ENCODE peak calls at places on chromosome 7, in five cellular contexts. U, C, V, S and Z are unnamed samples.

GRCh38 chr7:51591223-51591622 is 274.6 kb upstream of the COBL start:
- DNase-seq in U (no peak), C (no peak), V (peak), S (no peak), Z (no peak)

GRCh38 chr7:2034291-2035201 is 198.2 kb downstream of the MAD1L1 start:
- DNase-seq in U (no peak), C (no peak), V (peak), S (no peak), Z (no peak)

GRCh38 chr7:150432915-150433892 is 17.2 kb upstream of the GIMAP8 start:
- DNase-seq in U (no peak), C (peak), V (no peak), S (peak), Z (no peak)

GRCh38 chr7:29013062-29013461 is 54.9 kb upstream of the TRIL start:
- DNase-seq in U (no peak), C (no peak), V (no peak), S (no peak), Z (no peak)

GRCh38 chr7:140358771-140359095 is 39.6 kb downstream of the SLC37A3 start:
- DNase-seq in U (no peak), C (no peak), V (no peak), S (no peak), Z (no peak)

GRCh38 chr7:114086491-114086905 is 167.7 kb upstream of the PPP1R3A start:
- DNase-seq in U (no peak), C (no peak), V (no peak), S (no peak), Z (no peak)

GRCh38 chr7:90626011-90626410 is 29.9 kb downstream of the CDK14 start:
- DNase-seq in U (no peak), C (no peak), V (no peak), S (no peak), Z (no peak)

GRCh38 chr7:128755075-128755474 is 15.9 kb downstream of the CALU start:
- DNase-seq in U (no peak), C (no peak), V (no peak), S (no peak), Z (no peak)

GRCh38 chr7:3087243-3087642 is 43.6 kb upstream of the CARD11 start:
- DNase-seq in U (no peak), C (no peak), V (no peak), S (no peak), Z (no peak)

GRCh38 chr7:135744938-135745701 is 3.5 kb downstream of the FAM180A start:
- DNase-seq in U (no peak), C (no peak), V (no peak), S (no peak), Z (no peak)

DNA sequence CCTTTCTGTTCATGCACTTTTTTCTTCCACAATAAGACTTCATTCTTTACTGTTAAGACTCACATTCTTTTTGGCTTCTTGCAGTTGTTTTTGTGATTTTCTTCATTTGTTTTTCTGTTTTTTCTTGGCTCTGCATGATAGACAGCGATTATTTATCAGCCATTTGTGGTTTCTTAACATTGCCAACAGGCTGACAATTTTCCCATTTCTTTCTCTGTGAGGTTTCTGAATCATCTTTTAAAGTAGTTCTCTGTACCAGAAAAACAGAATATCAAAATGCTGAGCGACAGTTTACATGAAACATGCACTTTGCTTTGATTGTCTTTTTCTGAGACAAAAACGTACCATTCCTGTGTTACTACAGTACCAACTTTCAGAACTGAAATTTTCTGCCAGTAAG is 334.2 kb upstream of the MAGI2 start:
- DNase-seq in U (no peak), C (no peak), V (no peak), S (no peak), Z (no peak)
- TF ChIP-seq TAF1 in U (no peak), C (no peak), V (no peak), S (no peak), Z (no peak)

GRCh38 chr7:23337374-23337773 is 38.2 kb downstream of the MALSU1 start:
- DNase-seq in U (no peak), C (no peak), V (no peak), S (no peak), Z (no peak)
- TF ChIP-seq POLR2AphosphoS5 in U (no peak), C (no peak), V (no peak), S (no peak), Z (no peak)

GRCh38 chr7:46533946-46534345 is 612.9 kb upstream of the IGFBP3 start:
- DNase-seq in U (no peak), C (no peak), V (no peak), S (no peak), Z (no peak)

GRCh38 chr7:46530081-46530480 is 609.0 kb upstream of the IGFBP3 start:
- DNase-seq in U (no peak), C (no peak), V (no peak), S (no peak), Z (no peak)

GRCh38 chr7:46527360-46527759 is 606.3 kb upstream of the IGFBP3 start:
- DNase-seq in U (no peak), C (no peak), V (no peak), S (no peak), Z (no peak)

GRCh38 chr7:46534593-46535271 is 613.7 kb upstream of the IGFBP3 start:
- DNase-seq in U (no peak), C (no peak), V (no peak), S (no peak), Z (no peak)

DNA sequence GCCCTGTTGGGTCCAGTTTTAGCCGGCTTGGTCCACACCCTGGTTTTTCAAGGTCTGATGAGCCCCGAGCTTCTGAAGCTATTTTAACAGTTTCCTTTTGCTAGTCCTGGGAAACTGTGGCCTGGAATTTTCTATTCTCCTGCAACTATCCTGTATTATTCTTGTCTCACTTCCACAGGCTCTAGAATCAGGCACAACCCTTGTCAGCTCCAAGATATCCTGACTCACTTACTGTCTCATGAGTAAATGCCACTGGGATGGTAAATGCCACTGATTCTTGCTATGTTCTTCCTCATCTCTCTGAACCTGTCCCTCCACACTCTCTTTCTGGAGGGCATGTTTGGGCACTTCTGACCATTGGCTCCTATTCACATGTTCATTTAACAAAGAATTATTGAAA is 611.5 kb upstream of the IGFBP3 start:
- DNase-seq in U (no peak), C (no peak), V (no peak), S (no peak), Z (no peak)
- TF ChIP-seq TAF1 in U (no peak), C (no peak), V (no peak), S (no peak), Z (no peak)

DNA sequence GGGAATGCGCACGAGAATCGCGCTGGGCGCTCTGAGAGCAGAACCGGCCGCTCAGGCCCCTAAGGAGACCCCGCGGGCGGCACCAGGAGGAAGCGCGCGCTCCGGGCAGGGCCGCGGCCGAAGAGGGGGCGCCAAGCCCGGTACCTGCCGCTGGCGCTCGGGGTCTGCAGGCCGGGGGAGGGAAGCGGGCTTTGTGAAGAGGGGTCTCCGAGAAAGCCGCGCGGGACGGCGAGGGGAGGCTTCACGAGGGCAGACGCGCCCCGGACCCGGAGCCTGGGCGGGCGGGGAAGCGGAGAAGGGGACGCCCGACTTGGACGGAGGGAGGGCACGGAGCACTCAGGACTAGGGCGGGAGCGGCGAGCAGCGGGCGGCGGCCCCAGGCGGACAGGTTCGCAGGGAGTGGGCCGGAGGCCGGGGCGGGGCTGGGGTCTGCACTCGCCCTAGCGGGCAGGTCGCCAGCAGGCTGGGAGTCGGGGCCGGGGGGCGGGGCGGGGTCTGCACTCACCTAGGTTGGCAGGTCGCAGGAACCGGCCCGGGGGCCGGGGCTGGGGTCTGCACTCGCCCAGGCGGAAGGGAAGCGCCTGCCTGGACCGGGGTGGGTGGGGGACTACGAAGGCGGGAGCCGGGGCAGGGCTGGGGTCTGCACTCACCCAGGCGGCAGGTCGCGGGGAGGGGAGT is 827 bp downstream of the ESYT2 start:
- DNase-seq in U (no peak), C (peak), V (no peak), S (no peak), Z (peak)
- TF ChIP-seq POLR2AphosphoS5 in U (no peak), C (no peak), V (no peak), S (no peak), Z (no peak)

DNA sequence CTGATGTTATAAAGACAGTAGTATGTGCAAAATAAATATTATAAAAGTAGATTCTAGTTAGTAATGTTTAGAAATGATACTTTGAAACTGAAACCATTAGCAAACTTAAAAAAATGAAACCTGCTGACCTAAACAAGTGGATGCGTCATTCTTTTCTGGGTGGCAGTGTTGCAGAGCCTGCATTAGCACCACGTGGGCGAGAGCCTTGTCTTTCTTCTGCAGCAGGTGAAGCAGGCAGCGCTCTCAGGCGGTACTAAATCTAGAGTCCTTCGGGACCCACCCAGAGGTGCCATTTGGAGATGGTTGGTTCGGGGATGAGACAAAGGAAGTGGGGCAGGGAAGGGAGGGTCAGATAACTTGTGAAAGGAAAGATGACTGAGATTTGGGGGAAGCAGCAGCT is 759.1 kb upstream of the IGFBP3 start:
- DNase-seq in U (no peak), C (no peak), V (no peak), S (no peak), Z (no peak)
- TF ChIP-seq TAF1 in U (no peak), C (no peak), V (no peak), S (no peak), Z (no peak)

DNA sequence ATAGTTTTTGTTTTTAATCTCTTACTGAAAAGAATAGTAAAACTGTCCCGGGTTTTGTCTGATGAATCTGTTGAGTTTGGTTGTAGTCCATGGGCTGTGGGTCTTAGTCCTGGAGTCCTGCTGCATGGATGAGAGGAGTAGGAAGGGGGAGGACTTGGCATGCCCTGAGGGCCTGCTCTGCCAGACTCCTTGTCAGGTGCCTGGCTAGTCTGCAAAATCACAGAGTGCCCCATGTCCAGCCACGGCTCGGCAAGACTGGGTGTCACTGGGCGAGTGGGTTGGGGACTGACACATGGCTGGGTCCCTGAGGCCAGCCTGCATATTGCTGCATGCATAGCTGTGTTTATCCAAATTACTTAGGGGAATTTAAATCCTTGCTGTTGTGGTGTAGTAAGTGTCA is 9.7 kb downstream of the MINDY4 start:
- DNase-seq in U (no peak), C (no peak), V (no peak), S (no peak), Z (no peak)
- TF ChIP-seq POLR2AphosphoS5 in U (no peak), C (no peak), V (no peak), S (no peak), Z (no peak)

DNA sequence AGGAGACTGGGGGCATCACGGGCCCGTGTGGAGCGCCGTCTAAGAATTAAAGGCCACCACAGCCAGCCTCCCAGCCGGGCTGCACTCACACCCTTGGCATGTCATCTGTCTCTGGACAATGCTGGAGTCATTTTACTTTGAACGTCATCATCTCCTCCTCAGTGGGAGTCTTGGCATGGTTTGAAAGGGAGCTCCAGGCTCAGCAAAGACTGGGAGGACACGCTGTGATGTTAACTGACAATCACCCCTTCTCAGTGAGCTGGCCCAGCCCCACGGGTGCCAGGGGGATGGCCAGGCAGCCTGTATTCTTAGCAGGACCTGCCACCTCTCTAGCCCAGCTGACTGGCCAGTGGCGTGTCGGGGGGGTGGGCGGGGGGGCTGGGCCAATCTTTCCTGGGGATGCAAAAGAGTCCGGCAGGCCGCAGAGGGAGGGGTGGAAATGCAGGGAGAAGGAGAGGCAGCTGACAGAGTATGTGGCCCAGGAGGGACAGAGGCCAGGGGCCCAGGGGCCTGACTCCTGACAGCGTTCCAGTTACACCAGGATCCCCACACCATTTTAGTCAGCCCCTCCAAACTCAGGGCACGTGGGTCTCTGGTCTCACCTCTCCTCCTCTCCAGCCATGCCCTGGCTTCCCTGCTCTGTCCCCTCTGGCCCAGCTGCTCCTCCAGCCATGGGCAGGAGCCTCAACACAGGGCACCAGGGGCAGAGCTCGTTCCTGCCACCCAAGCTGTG is 96.1 kb downstream of the VOPP1 start:
- DNase-seq in U (no peak), C (no peak), V (no peak), S (no peak), Z (no peak)
- TF ChIP-seq TAF1 in U (no peak), C (no peak), V (no peak), S (no peak), Z (no peak)

DNA sequence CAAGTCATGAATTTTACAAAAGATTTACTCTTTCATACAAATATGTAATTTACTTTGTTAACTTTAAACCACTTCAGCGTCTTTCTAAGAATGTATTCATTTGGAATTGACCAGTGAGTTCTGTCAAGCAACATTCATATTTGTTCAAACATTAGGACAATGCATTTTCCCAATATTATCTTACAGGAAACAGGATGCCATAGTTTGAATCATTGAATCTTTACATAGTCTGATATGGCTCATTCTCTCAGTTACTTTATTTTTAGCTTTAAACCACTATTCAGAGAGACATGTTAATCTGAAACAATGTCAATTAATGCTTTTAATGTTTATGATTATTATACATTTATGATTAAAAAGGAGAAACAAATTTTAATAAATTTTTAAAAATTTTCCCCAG is 21.1 kb upstream of the MEOX2 start:
- DNase-seq in U (no peak), C (no peak), V (no peak), S (no peak), Z (no peak)
- TF ChIP-seq POLR2AphosphoS5 in U (no peak), C (no peak), V (no peak), S (no peak), Z (no peak)